ENCODE peak calls at places on chromosomes 11 and 22, in six cellular contexts. One of them, this sample, is unnamed.

GRCh38 chr11:47234669-47235075 is 13.9 kb downstream of the ACP2 start:
- DNase-seq in PC-9: no peak
- DNase-seq in A549: no peak
- DNase-seq in K562: no peak
- DNase-seq in neural progenitor cell: no peak
- DNase-seq in body of pancreas: peak
- DNase-seq in this sample: peak

GRCh38 chr11:102546427-102546826 is 15.9 kb upstream of the MMP7 start:
- DNase-seq in PC-9: no peak
- DNase-seq in A549: no peak
- DNase-seq in K562: no peak
- DNase-seq in neural progenitor cell: no peak
- DNase-seq in body of pancreas: no peak
- DNase-seq in this sample: no peak

GRCh38 chr11:33521384-33521783 is 179.2 kb downstream of the C11orf91 start:
- DNase-seq in PC-9: no peak
- DNase-seq in A549: no peak
- DNase-seq in K562: no peak
- DNase-seq in neural progenitor cell: no peak
- DNase-seq in body of pancreas: no peak
- DNase-seq in this sample: no peak

GRCh38 chr11:35304393-35304790 is 115.0 kb downstream of the SLC1A2 start:
- DNase-seq in PC-9: no peak
- DNase-seq in A549: peak
- DNase-seq in K562: no peak
- DNase-seq in neural progenitor cell: no peak
- DNase-seq in body of pancreas: no peak
- DNase-seq in this sample: peak

GRCh38 chr22:30340911-30341685 is 14.4 kb upstream of the TBC1D10A start:
- DNase-seq in PC-9: no peak
- DNase-seq in A549: no peak
- DNase-seq in K562: no peak
- DNase-seq in neural progenitor cell: no peak
- DNase-seq in body of pancreas: no peak
- DNase-seq in this sample: no peak

GRCh38 chr11:70519117-70519516 is 120.8 kb downstream of the CTTN start:
- DNase-seq in PC-9: peak
- DNase-seq in A549: no peak
- DNase-seq in K562: peak
- DNase-seq in neural progenitor cell: no peak
- DNase-seq in body of pancreas: no peak
- DNase-seq in this sample: peak

GRCh38 chr11:32231909-32232493 is 141.1 kb downstream of the RCN1 start:
- DNase-seq in PC-9: peak
- DNase-seq in A549: peak
- DNase-seq in K562: peak
- DNase-seq in neural progenitor cell: peak
- DNase-seq in body of pancreas: peak
- DNase-seq in this sample: no peak

GRCh38 chr11:133833101-133833898 is 12.0 kb downstream of the SPATA19 start:
- DNase-seq in PC-9: no peak
- DNase-seq in A549: no peak
- DNase-seq in K562: no peak
- DNase-seq in neural progenitor cell: no peak
- DNase-seq in body of pancreas: no peak
- DNase-seq in this sample: no peak

GRCh38 chr11:44032304-44033085 is 15.3 kb upstream of the ACCSL start:
- DNase-seq in PC-9: no peak
- DNase-seq in A549: no peak
- DNase-seq in K562: no peak
- DNase-seq in neural progenitor cell: no peak
- DNase-seq in body of pancreas: no peak
- DNase-seq in this sample: no peak

GRCh38 chr11:57793711-57794110 is 32.1 kb downstream of the CTNND1 start:
- DNase-seq in PC-9: no peak
- DNase-seq in A549: no peak
- DNase-seq in K562: no peak
- DNase-seq in neural progenitor cell: no peak
- DNase-seq in body of pancreas: no peak
- DNase-seq in this sample: no peak

GRCh38 chr11:19868871-19869270 is 156.2 kb downstream of the NAV2 start:
- DNase-seq in PC-9: no peak
- DNase-seq in A549: no peak
- DNase-seq in K562: no peak
- DNase-seq in neural progenitor cell: no peak
- DNase-seq in body of pancreas: no peak
- DNase-seq in this sample: no peak

GRCh38 chr11:46256540-46257001 is 20.9 kb upstream of the CREB3L1 start:
- DNase-seq in PC-9: no peak
- DNase-seq in A549: no peak
- DNase-seq in K562: peak
- DNase-seq in neural progenitor cell: no peak
- DNase-seq in body of pancreas: no peak
- DNase-seq in this sample: no peak

GRCh38 chr11:64181506-64182411 is 4.2 kb upstream of the STIP1 start:
- DNase-seq in PC-9: peak
- DNase-seq in A549: peak
- DNase-seq in K562: peak
- DNase-seq in neural progenitor cell: peak
- DNase-seq in body of pancreas: peak
- DNase-seq in this sample: peak

GRCh38 chr11:23897453-23898289 is 599.2 kb upstream of the LUZP2 start:
- DNase-seq in PC-9: no peak
- DNase-seq in A549: no peak
- DNase-seq in K562: no peak
- DNase-seq in neural progenitor cell: no peak
- DNase-seq in body of pancreas: no peak
- DNase-seq in this sample: no peak

GRCh38 chr11:63892233-63892632 is 24.7 kb downstream of the RCOR2 start:
- DNase-seq in PC-9: no peak
- DNase-seq in A549: no peak
- DNase-seq in K562: no peak
- DNase-seq in neural progenitor cell: peak
- DNase-seq in body of pancreas: no peak
- DNase-seq in this sample: no peak

GRCh38 chr11:129917231-129917630 is 21.9 kb upstream of the NFRKB start:
- DNase-seq in PC-9: no peak
- DNase-seq in A549: no peak
- DNase-seq in K562: no peak
- DNase-seq in neural progenitor cell: no peak
- DNase-seq in body of pancreas: no peak
- DNase-seq in this sample: no peak
- H3K27ac ChIP-seq in PC-9: no peak
- H3K27ac ChIP-seq in A549: no peak
- H3K27ac ChIP-seq in K562: no peak
- H3K27ac ChIP-seq in neural progenitor cell: no peak
- H3K27ac ChIP-seq in body of pancreas: no peak
- H3K27ac ChIP-seq in this sample: no peak

GRCh38 chr11:36583667-36584066 is 10.6 kb upstream of the IFTAP start:
- DNase-seq in PC-9: no peak
- DNase-seq in A549: no peak
- DNase-seq in K562: no peak
- DNase-seq in neural progenitor cell: no peak
- DNase-seq in body of pancreas: no peak
- DNase-seq in this sample: no peak
- TF ChIP-seq CTCF in PC-9: no peak
- TF ChIP-seq CTCF in A549: no peak
- TF ChIP-seq CTCF in K562: peak
- TF ChIP-seq CTCF in neural progenitor cell: peak
- TF ChIP-seq CTCF in body of pancreas: no peak
- TF ChIP-seq CTCF in this sample: no peak

DNA sequence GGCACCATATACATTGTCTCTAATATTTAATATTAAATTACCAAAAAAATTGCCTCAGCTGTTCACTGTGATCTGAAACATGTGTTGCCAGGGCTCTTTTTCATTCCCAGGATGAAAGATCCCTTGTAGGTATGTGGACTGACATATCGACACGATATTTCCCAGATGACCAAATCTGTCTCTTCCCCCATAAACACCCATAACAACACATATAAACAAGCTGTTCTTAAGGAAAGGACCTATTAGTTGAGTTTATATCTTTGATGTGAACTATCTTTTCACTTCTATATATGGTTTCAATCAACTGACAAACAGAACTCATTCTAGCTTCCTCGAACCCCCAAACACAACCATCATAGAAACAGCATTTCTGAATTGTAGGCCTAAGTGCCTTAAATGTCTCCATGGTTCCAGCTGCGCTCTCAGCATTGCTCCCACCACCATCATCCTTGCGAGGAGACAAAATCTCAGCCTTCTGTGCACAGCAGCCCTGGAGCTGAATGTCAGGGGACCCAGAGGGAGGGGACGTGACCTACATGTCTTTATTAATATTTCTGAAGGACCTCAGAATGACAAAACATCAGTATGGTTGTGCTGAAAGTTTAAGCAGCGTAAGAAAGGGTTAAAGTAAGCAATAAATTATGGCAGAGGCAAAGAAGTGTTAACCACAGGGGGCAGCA is 67.0 kb downstream of the ETS1 start:
- DNase-seq in PC-9: no peak
- DNase-seq in A549: no peak
- DNase-seq in K562: no peak
- DNase-seq in neural progenitor cell: no peak
- DNase-seq in body of pancreas: no peak
- DNase-seq in this sample: no peak
- H3K27ac ChIP-seq in PC-9: peak
- H3K27ac ChIP-seq in A549: peak
- H3K27ac ChIP-seq in K562: no peak
- H3K27ac ChIP-seq in neural progenitor cell: no peak
- H3K27ac ChIP-seq in body of pancreas: no peak
- H3K27ac ChIP-seq in this sample: peak

GRCh38 chr11:81377418-81377817 is 1356.2 kb downstream of the FAM181B start:
- DNase-seq in PC-9: no peak
- DNase-seq in A549: no peak
- DNase-seq in K562: no peak
- DNase-seq in neural progenitor cell: no peak
- DNase-seq in body of pancreas: no peak
- DNase-seq in this sample: no peak
- TF ChIP-seq CTCF in PC-9: no peak
- TF ChIP-seq CTCF in A549: no peak
- TF ChIP-seq CTCF in K562: no peak
- TF ChIP-seq CTCF in neural progenitor cell: no peak
- TF ChIP-seq CTCF in body of pancreas: no peak
- TF ChIP-seq CTCF in this sample: no peak

GRCh38 chr11:772429-773390 is 4.6 kb downstream of the GATD1 start:
- DNase-seq in PC-9: no peak
- DNase-seq in A549: no peak
- DNase-seq in K562: no peak
- DNase-seq in neural progenitor cell: peak
- DNase-seq in body of pancreas: peak
- DNase-seq in this sample: peak

GRCh38 chr11:774873-775592 is 2.3 kb downstream of the GATD1 start:
- DNase-seq in PC-9: peak
- DNase-seq in A549: no peak
- DNase-seq in K562: no peak
- DNase-seq in neural progenitor cell: peak
- DNase-seq in body of pancreas: no peak
- DNase-seq in this sample: no peak

GRCh38 chr11:773425-773824 is 3.9 kb downstream of the GATD1 start:
- DNase-seq in PC-9: no peak
- DNase-seq in A549: no peak
- DNase-seq in K562: no peak
- DNase-seq in neural progenitor cell: peak
- DNase-seq in body of pancreas: no peak
- DNase-seq in this sample: no peak

GRCh38 chr11:771617-772204 is 5.6 kb downstream of the GATD1 start:
- DNase-seq in PC-9: no peak
- DNase-seq in A549: no peak
- DNase-seq in K562: no peak
- DNase-seq in neural progenitor cell: peak
- DNase-seq in body of pancreas: no peak
- DNase-seq in this sample: no peak

DNA sequence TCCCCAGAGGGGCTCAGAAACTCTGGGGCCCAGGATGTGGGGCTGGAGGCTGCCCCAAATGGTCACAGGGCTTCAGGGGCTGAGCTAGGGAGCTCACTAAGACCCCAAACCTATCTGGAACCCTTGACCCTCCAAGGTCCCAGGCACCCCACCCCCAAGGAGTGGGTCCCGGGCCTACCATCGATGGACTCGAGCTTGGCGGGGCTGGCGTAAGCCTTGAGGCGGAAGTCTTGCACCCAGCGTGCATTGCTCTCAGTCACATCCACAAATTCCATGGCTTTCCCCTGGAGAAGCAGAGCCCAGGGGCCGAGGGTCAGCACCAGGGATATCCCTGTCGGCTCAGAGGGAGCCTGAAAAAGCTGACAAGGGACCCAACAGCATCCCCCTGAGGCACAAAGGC is 3.5 kb downstream of the GATD1 start:
- DNase-seq in PC-9: no peak
- DNase-seq in A549: no peak
- DNase-seq in K562: no peak
- DNase-seq in neural progenitor cell: peak
- DNase-seq in body of pancreas: no peak
- DNase-seq in this sample: no peak
- H3K27ac ChIP-seq in PC-9: no peak
- H3K27ac ChIP-seq in A549: no peak
- H3K27ac ChIP-seq in K562: no peak
- H3K27ac ChIP-seq in neural progenitor cell: no peak
- H3K27ac ChIP-seq in body of pancreas: no peak
- H3K27ac ChIP-seq in this sample: no peak

GRCh38 chr22:44436656-44437492 is 61.2 kb downstream of the RTL6 start:
- DNase-seq in PC-9: no peak
- DNase-seq in A549: no peak
- DNase-seq in K562: no peak
- DNase-seq in neural progenitor cell: no peak
- DNase-seq in body of pancreas: no peak
- DNase-seq in this sample: peak
- TF ChIP-seq CTCF in PC-9: no peak
- TF ChIP-seq CTCF in A549: no peak
- TF ChIP-seq CTCF in K562: no peak
- TF ChIP-seq CTCF in neural progenitor cell: no peak
- TF ChIP-seq CTCF in body of pancreas: no peak
- TF ChIP-seq CTCF in this sample: no peak

GRCh38 chr22:27472975-27473374 is 328.6 kb downstream of the MN1 start:
- DNase-seq in PC-9: no peak
- DNase-seq in A549: no peak
- DNase-seq in K562: no peak
- DNase-seq in neural progenitor cell: no peak
- DNase-seq in body of pancreas: no peak
- DNase-seq in this sample: no peak
- H3K27ac ChIP-seq in PC-9: peak
- H3K27ac ChIP-seq in A549: peak
- H3K27ac ChIP-seq in K562: no peak
- H3K27ac ChIP-seq in neural progenitor cell: no peak
- H3K27ac ChIP-seq in body of pancreas: no peak
- H3K27ac ChIP-seq in this sample: no peak

DNA sequence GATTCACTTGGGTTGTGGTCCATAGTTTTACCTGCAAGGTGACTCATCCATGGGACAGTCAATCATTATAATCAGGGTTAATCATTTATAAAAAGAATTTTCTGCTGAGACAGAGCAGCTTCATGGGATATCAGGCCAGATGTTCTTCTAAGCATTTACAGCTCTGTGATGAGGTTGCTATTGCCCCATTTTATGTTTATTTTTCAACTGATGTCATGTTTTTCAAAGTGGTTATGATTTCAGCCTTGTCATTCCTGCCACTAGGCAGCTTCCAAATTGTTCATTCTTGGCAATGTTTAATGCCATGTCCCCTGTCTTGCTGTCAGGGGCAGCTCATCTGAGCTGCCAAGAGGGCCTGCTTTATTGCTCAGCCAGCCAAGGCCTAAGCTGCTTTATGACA is 35.9 kb upstream of the ZBED5 start:
- DNase-seq in PC-9: no peak
- DNase-seq in A549: peak
- DNase-seq in K562: no peak
- DNase-seq in neural progenitor cell: no peak
- DNase-seq in body of pancreas: no peak
- DNase-seq in this sample: no peak
- TF ChIP-seq CTCF in PC-9: no peak
- TF ChIP-seq CTCF in A549: no peak
- TF ChIP-seq CTCF in K562: no peak
- TF ChIP-seq CTCF in neural progenitor cell: no peak
- TF ChIP-seq CTCF in body of pancreas: no peak
- TF ChIP-seq CTCF in this sample: no peak